ENCODE peak calls at places on chromosome 2, in five cellular contexts. A is fibroblast of mammary gland, V is IMR-90, X is neural progenitor cell, Z is GM12865. Q is an unnamed sample.

GRCh38 chr2:234919711-234920110 is 32.1 kb upstream of the SH3BP4 start:
- DNase-seq in A (peak; percentile 52), V (peak; percentile 27), X (no peak), Z (no peak), Q (no peak)

GRCh38 chr2:12587228-12587627 is 129.5 kb upstream of the TRIB2 start:
- DNase-seq in A (no peak), V (no peak), X (no peak), Z (no peak), Q (no peak)

GRCh38 chr2:15560404-15560987 is 638 bp downstream of the NBAS start:
- DNase-seq in A (peak; percentile 26), V (peak; percentile 27), X (peak; percentile 55), Z (peak; percentile 18), Q (peak; percentile 30)

GRCh38 chr2:218229239-218229638 is 12.2 kb downstream of the ARPC2 start:
- DNase-seq in A (peak; percentile 74), V (peak; percentile 87), X (no peak), Z (peak; percentile 88), Q (peak; percentile 90)

GRCh38 chr2:238945433-238946150 is 97.7 kb downstream of the TWIST2 start:
- DNase-seq in A (peak; percentile 68), V (peak; percentile 42), X (peak; percentile 72), Z (peak; percentile 18), Q (peak; percentile 69)

GRCh38 chr2:172655091-172655837 is 80.4 kb upstream of the RAPGEF4 start:
- DNase-seq in A (peak; percentile 97), V (peak; percentile 96), X (no peak), Z (no peak), Q (peak; percentile 51)

GRCh38 chr2:48915227-48915626 is 159.7 kb upstream of the LHCGR start:
- DNase-seq in A (no peak), V (no peak), X (no peak), Z (no peak), Q (no peak)

GRCh38 chr2:156319811-156320490 is 12.6 kb downstream of the NR4A2 start:
- DNase-seq in A (peak; percentile 46), V (peak; percentile 49), X (peak; percentile 49), Z (no peak), Q (peak; percentile 33)

GRCh38 chr2:129087133-129087813 is 768.6 kb upstream of the HS6ST1 start:
- DNase-seq in A (peak; percentile 49), V (no peak), X (no peak), Z (no peak), Q (peak; percentile 87)

GRCh38 chr2:1781291-1782080 is 37.2 kb upstream of the PXDN start:
- DNase-seq in A (no peak), V (no peak), X (no peak), Z (no peak), Q (no peak)

GRCh38 chr2:37634914-37635358 is 36.5 kb downstream of the CDC42EP3 start:
- DNase-seq in A (no peak), V (no peak), X (no peak), Z (no peak), Q (no peak)

GRCh38 chr2:144989580-144990270 is 469.8 kb upstream of the ZEB2 start:
- DNase-seq in A (no peak), V (no peak), X (peak; percentile 17), Z (no peak), Q (no peak)

GRCh38 chr2:29235411-29235810 is 120.2 kb downstream of the CLIP4 start:
- DNase-seq in A (no peak), V (no peak), X (no peak), Z (no peak), Q (no peak)

GRCh38 chr2:47512581-47513083 is 109.7 kb downstream of the MSH2 start:
- DNase-seq in A (no peak), V (peak; percentile 64), X (no peak), Z (no peak), Q (peak; percentile 43)

GRCh38 chr2:205216580-205216979 is 465.7 kb upstream of the NRP2 start:
- DNase-seq in A (peak; percentile 2), V (no peak), X (no peak), Z (no peak), Q (no peak)

GRCh38 chr2:241775223-241776177 is 1.1 kb upstream of the GAL3ST2 start:
- DNase-seq in A (no peak), V (no peak), X (no peak), Z (no peak), Q (no peak)

GRCh38 chr2:16080516-16080915 is 140.2 kb downstream of the MYCN start:
- DNase-seq in A (no peak), V (no peak), X (no peak), Z (no peak), Q (no peak)

GRCh38 chr2:120712180-120712678 is 23.4 kb upstream of the GLI2 start:
- DNase-seq in A (peak; percentile 28), V (peak; percentile 35), X (no peak), Z (no peak), Q (no peak)

GRCh38 chr2:241105641-241106040 is 3.6 kb upstream of the MTERF4 start:
- DNase-seq in A (no peak), V (no peak), X (no peak), Z (no peak), Q (no peak)

GRCh38 chr2:95354925-95355324 is 47.6 kb upstream of the FAHD2A start:
- DNase-seq in A (no peak), V (no peak), X (no peak), Z (no peak), Q (no peak)

GRCh38 chr2:174597347-174598047 is at the start of gene WIPF1:
- DNase-seq in A (peak; percentile 90), V (peak; percentile 86), X (no peak), Z (peak; percentile 94), Q (peak; percentile 82)

GRCh38 chr2:96143848-96144480 is 1.3 kb downstream of the DUSP2 start:
- DNase-seq in A (no peak), V (no peak), X (peak; percentile 54), Z (peak; percentile 68), Q (no peak)

GRCh38 chr2:188765522-188765921 is 208.7 kb upstream of the COL3A1 start:
- DNase-seq in A (peak; percentile 61), V (peak; percentile 12), X (peak; percentile 56), Z (peak; percentile 22), Q (peak; percentile 67)

GRCh38 chr2:96241901-96242611 is 23.7 kb downstream of the TMEM127 start:
- DNase-seq in A (peak; percentile 74), V (peak; percentile 86), X (no peak), Z (peak; percentile 89), Q (peak; percentile 90)

GRCh38 chr2:161586517-161587167 is 37.6 kb upstream of the SLC4A10 start:
- DNase-seq in A (peak; percentile 37), V (peak; percentile 25), X (peak; percentile 29), Z (peak; percentile 6), Q (peak; percentile 48)

GRCh38 chr2:33373986-33374385 is 102.5 kb upstream of the RASGRP3 start:
- DNase-seq in A (peak; percentile 95), V (peak; percentile 52), X (no peak), Z (no peak), Q (peak; percentile 84)

GRCh38 chr2:202378661-202379338 is 2.7 kb downstream of the BMPR2 start:
- DNase-seq in A (no peak), V (no peak), X (no peak), Z (no peak), Q (no peak)

GRCh38 chr2:29053223-29053622 is 21.1 kb downstream of the PCARE start:
- DNase-seq in A (no peak), V (peak; percentile 10), X (no peak), Z (peak; percentile 21), Q (no peak)

GRCh38 chr2:236176951-236177350 is 8.8 kb upstream of the GBX2 start:
- DNase-seq in A (no peak), V (no peak), X (no peak), Z (no peak), Q (no peak)

GRCh38 chr2:161371869-161372268 is 44.2 kb upstream of the TBR1 start:
- DNase-seq in A (no peak), V (no peak), X (no peak), Z (no peak), Q (no peak)

GRCh38 chr2:158586491-158586890 is 129.7 kb downstream of the PKP4 start:
- DNase-seq in A (peak; percentile 85), V (peak; percentile 95), X (no peak), Z (no peak), Q (peak; percentile 76)

GRCh38 chr2:166417669-166418068 is 41.9 kb upstream of the SCN9A start:
- DNase-seq in A (peak; percentile 75), V (peak; percentile 65), X (peak; percentile 21), Z (peak; percentile 8), Q (peak; percentile 61)

GRCh38 chr2:29314816-29315571 is 199.8 kb downstream of the CLIP4 start:
- DNase-seq in A (no peak), V (no peak), X (peak; percentile 55), Z (peak; percentile 83), Q (no peak)

DNA sequence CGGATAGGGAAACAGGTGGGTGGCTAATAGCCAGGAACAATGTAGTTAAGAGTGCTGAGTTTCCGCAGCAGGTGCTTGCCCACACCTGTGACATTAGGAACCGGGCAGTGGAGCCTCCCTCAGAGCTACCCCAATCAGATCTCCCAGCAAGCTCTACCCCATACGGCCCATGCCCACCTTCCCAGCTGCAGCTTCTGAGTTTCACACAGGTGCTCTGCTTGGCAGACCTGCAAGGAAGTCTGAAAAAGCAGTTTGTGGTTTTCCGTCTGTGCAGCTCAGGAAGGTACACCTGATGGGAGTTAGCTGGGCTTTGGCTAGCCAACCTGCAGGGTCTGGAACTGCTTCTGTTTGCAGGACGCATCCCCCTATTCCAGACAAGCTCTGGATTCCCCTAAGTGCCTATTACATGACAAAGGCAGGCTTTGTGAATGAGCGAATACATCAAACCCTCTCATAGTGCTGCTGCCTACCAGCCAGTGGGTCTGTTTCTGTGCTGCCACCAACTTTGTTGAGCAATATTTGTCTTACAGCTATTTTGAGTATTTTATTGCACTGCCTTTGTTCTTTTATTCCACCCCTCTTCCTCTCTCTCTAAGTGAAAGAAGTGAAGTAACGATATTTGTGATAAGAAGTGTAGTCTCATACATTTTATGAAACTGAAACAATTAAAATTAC is 24.7 kb upstream of the CEP68 start:
- DNase-seq in A (no peak), V (no peak), X (peak; percentile 39), Z (peak; percentile 65), Q (peak; percentile 42)
- H3K4me3 ChIP-seq in A (no peak overlapping the region), V (no peak overlapping the region), X (no peak overlapping the region), Z (peak overlapping the region; percentile 29), Q (no peak overlapping the region)

DNA sequence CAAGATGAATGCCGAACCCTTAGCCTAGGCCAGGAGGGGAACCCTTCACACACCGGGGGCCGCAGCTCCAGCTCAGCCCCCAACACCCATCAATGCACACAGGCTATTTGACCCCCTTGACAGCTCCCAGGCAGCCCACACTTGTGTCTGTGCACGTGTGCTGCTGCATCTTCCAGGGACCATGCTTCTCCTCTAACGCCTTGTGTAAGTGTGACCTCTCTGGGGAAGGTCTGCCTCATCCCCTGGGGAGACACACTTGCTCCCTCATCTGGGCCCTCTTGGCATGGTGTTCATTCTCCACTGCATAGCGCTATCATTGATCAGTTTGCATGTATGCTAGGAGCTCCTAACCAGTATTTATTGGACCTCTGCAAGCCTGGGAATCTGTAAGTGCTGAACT is 120.0 kb upstream of the FHL2 start:
- DNase-seq in A (peak; percentile 26), V (no peak), X (no peak), Z (no peak), Q (no peak)
- TF ChIP-seq CTCF in A (peak; percentile 9), V (no peak), X (no peak), Z (no peak), Q (no peak)

GRCh38 chr2:136114392-136114791 is 3.6 kb downstream of the CXCR4 start:
- DNase-seq in A (no peak), V (no peak), X (no peak), Z (no peak), Q (no peak)
- H3K4me3 ChIP-seq in A (no peak overlapping the region), V (no peak overlapping the region), X (no peak overlapping the region), Z (no peak overlapping the region), Q (no peak overlapping the region)

DNA sequence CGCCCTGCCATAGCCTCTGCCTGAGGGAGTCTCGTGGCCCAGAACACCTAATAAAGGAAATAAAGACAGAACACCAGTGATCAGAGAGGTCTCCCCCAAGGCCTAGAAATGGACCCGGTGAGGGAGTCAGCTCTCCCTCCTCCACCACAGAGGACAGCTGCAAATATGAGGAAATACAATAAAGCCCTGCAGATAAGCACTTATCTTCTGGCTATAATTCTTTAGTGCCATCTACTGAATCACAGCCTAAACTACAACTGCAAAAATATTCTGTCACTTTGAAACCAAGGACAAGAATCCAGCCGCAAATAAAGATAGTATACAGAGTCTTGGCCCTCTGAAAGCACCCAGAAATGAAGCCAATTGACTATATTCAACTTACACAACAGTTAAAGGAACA is 42.4 kb upstream of the TACR1 start:
- DNase-seq in A (peak; percentile 43), V (peak; percentile 43), X (no peak), Z (peak; percentile 48), Q (peak; percentile 42)
- TF ChIP-seq CTCF in A (peak; percentile 40), V (peak; percentile 45), X (peak; percentile 49), Z (peak; percentile 54), Q (peak; percentile 28)